ENCODE peak calls at places on chromosome 13, in five cellular contexts. Y is stomach; G is activated T-helper 1 cell treated with anti-CD3 and anti-CD28 coated beads, Interleukin-12 subunit alpha, Interleukin-12 subunit beta, Interleukin-2, Interleukin-4 antibody, amounts not matched to agents 30 ng/mL and 10 ng/mL and 1 ng/mL, durations not matched to agents 14 hours and 24 hours and 36 hours; T is CD4-positive, alpha-beta T cell; H is AG20443. A is an unnamed sample.

GRCh38 chr13:100636441-100636840 is 38.2 kb downstream of the TMTC4 start:
- DNase-seq in G (no peak), T (no peak), H (no peak), Y (no peak), A (no peak)

GRCh38 chr13:34867590-34867989 is 74.5 kb upstream of the NBEA start:
- DNase-seq in T (no peak), G (no peak), H (no peak), Y (no peak), A (peak; percentile 68)

GRCh38 chr13:58960909-58961308 is 1202.8 kb downstream of the DIAPH3 start:
- DNase-seq in G (no peak), Y (no peak), T (no peak), H (no peak), A (no peak)

GRCh38 chr13:28489536-28489935 is 5.4 kb downstream of the FLT1 start:
- DNase-seq in H (peak; percentile 40), T (no peak), Y (no peak), G (no peak), A (no peak)

GRCh38 chr13:46721054-46721453 is 75.9 kb downstream of the ESD start:
- DNase-seq in G (no peak), Y (peak; percentile 53), H (peak; percentile 48), T (peak; percentile 22), A (peak; percentile 53)

GRCh38 chr13:31686660-31687430 is 52.5 kb upstream of the RXFP2 start:
- DNase-seq in G (no peak), T (no peak), Y (no peak), H (peak; percentile 49), A (no peak)

GRCh38 chr13:40338217-40338616 is 328.2 kb downstream of the FOXO1 start:
- DNase-seq in H (no peak), G (no peak), T (no peak), Y (no peak), A (no peak)

GRCh38 chr13:114161644-114162532 is 17.2 kb upstream of the CFAP97D2 start:
- DNase-seq in H (peak; percentile 84), G (no peak), T (peak; percentile 49), Y (peak; percentile 59), A (peak; percentile 25)

GRCh38 chr13:80389073-80390038 is 48.4 kb upstream of the SPRY2 start:
- DNase-seq in H (no peak), G (no peak), Y (no peak), T (no peak), A (no peak)

GRCh38 chr13:27997904-27998522 is 9.5 kb upstream of the URAD start:
- DNase-seq in G (peak; percentile 12), Y (peak; percentile 54), H (peak; percentile 66), T (no peak), A (peak; percentile 31)

GRCh38 chr13:64239372-64239771 is 2823.7 kb upstream of the PCDH20 start:
- DNase-seq in H (peak; percentile 13), G (no peak), T (no peak), Y (no peak), A (no peak)

GRCh38 chr13:32639502-32640105 is 53.4 kb downstream of the PDS5B start:
- DNase-seq in T (peak; percentile 22), G (peak; percentile 25), Y (peak; percentile 54), H (peak; percentile 65), A (peak; percentile 58)

GRCh38 chr13:113897161-113897560 is 33.3 kb upstream of the GAS6 start:
- DNase-seq in H (peak; percentile 95), G (no peak), T (no peak), Y (no peak), A (no peak)

GRCh38 chr13:70405266-70405665 is 297.0 kb upstream of the KLHL1 start:
- DNase-seq in T (no peak), H (no peak), Y (no peak), G (no peak), A (no peak)

GRCh38 chr13:43005460-43006236 is 13.6 kb upstream of the EPSTI1 start:
- DNase-seq in H (no peak), Y (no peak), G (no peak), T (no peak), A (no peak)

GRCh38 chr13:98173431-98173921 is 3.6 kb downstream of the RNF113B start:
- DNase-seq in Y (no peak), H (peak; percentile 84), G (no peak), T (no peak), A (peak; percentile 34)

GRCh38 chr13:35379663-35380062 is 96.8 kb downstream of the MAB21L1 start:
- DNase-seq in T (no peak), G (no peak), H (no peak), Y (no peak), A (no peak)

GRCh38 chr13:37226966-37227365 is 121.5 kb upstream of the CSNK1A1L start:
- DNase-seq in G (no peak), H (no peak), T (no peak), Y (no peak), A (no peak)

GRCh38 chr13:114106991-114107685 is 25.3 kb downstream of the RASA3 start:
- DNase-seq in G (no peak), Y (no peak), T (no peak), H (no peak), A (no peak)

GRCh38 chr13:25911020-25911419 is 140.8 kb downstream of the SHISA2 start:
- DNase-seq in G (no peak), H (no peak), Y (no peak), T (no peak), A (no peak)

GRCh38 chr13:93859666-93860065 is 619.8 kb downstream of the DCT start:
- DNase-seq in T (no peak), H (no peak), Y (no peak), G (no peak), A (no peak)

GRCh38 chr13:41833851-41834250 is 127.1 kb downstream of the VWA8 start:
- DNase-seq in T (no peak), Y (no peak), G (no peak), H (no peak), A (no peak)

GRCh38 chr13:44815507-44816074 is 173.7 kb downstream of the NUFIP1 start:
- DNase-seq in Y (no peak), T (no peak), H (peak; percentile 94), G (peak; percentile 10), A (no peak)

GRCh38 chr13:66864627-66865026 is 365.5 kb downstream of the PCDH9 start:
- DNase-seq in H (no peak), T (no peak), Y (no peak), G (no peak), A (no peak)

GRCh38 chr13:106466691-106467405 is 68.6 kb downstream of the EFNB2 start:
- DNase-seq in T (no peak), G (no peak), H (no peak), Y (no peak), A (no peak)

GRCh38 chr13:112106467-112107141 is 39.7 kb downstream of the SOX1 start:
- DNase-seq in T (no peak), Y (no peak), G (no peak), H (no peak), A (no peak)

GRCh38 chr13:53341144-53341510 is 312.5 kb downstream of the OLFM4 start:
- DNase-seq in H (no peak), G (no peak), T (no peak), Y (no peak), A (no peak)

GRCh38 chr13:19090495-19090894 is 91.1 kb downstream of the TUBA3C start:
- DNase-seq in G (no peak), H (no peak), T (no peak), Y (no peak), A (no peak)

GRCh38 chr13:98155475-98156111 is 12.7 kb downstream of the FARP1 start:
- DNase-seq in G (no peak), Y (no peak), H (no peak), T (no peak), A (peak; percentile 44)

GRCh38 chr13:76715621-76716020 is 170.6 kb downstream of the KCTD12 start:
- DNase-seq in H (peak; percentile 35), G (no peak), Y (no peak), T (no peak), A (no peak)